ENCODE peak calls at places on chromosomes 13 and 19, in nine cellular contexts. One of them, this sample, is unnamed.

GRCh38 chr13:108859202-108860012 is 230.0 kb downstream of the MYO16 start:
- DNase-seq in amniotic stem cell: peak; percentile 14
- DNase-seq in neural crest cell: no peak
- DNase-seq in adipocyte: peak; percentile 81
- DNase-seq in AG04450: peak; percentile 78
- DNase-seq in HuH-7: no peak
- DNase-seq in GM23248: peak; percentile 28
- DNase-seq in PC-3: peak; percentile 30
- DNase-seq in retina: no peak
- DNase-seq in this sample: no peak

GRCh38 chr13:98476538-98476966 is 100.4 kb downstream of the STK24 start:
- DNase-seq in retina: no peak
- DNase-seq in HuH-7: no peak
- DNase-seq in GM23248: peak; percentile 95
- DNase-seq in adipocyte: peak; percentile 77
- DNase-seq in amniotic stem cell: peak; percentile 66
- DNase-seq in neural crest cell: no peak
- DNase-seq in AG04450: no peak
- DNase-seq in PC-3: peak; percentile 82
- DNase-seq in this sample: no peak

GRCh38 chr19:57263244-57263643 is 17.0 kb upstream of the ZNF460 start:
- DNase-seq in retina: no peak
- DNase-seq in PC-3: no peak
- DNase-seq in adipocyte: no peak
- DNase-seq in HuH-7: no peak
- DNase-seq in AG04450: no peak
- DNase-seq in amniotic stem cell: no peak
- DNase-seq in neural crest cell: no peak
- DNase-seq in GM23248: no peak
- DNase-seq in this sample: no peak

GRCh38 chr19:19260842-19261241 is 12.3 kb downstream of the TM6SF2 start:
- DNase-seq in adipocyte: no peak
- DNase-seq in neural crest cell: no peak
- DNase-seq in PC-3: no peak
- DNase-seq in amniotic stem cell: no peak
- DNase-seq in AG04450: no peak
- DNase-seq in retina: no peak
- DNase-seq in GM23248: no peak
- DNase-seq in HuH-7: no peak
- DNase-seq in this sample: no peak

GRCh38 chr13:110499621-110500281 is 61.8 kb downstream of the RAB20 start:
- DNase-seq in retina: peak; percentile 70
- DNase-seq in adipocyte: peak; percentile 39
- DNase-seq in amniotic stem cell: peak; percentile 11
- DNase-seq in GM23248: no peak
- DNase-seq in AG04450: no peak
- DNase-seq in PC-3: peak; percentile 80
- DNase-seq in HuH-7: no peak
- DNase-seq in neural crest cell: no peak
- DNase-seq in this sample: no peak

GRCh38 chr13:102141625-102142472 is 260.0 kb downstream of the FGF14 start:
- DNase-seq in GM23248: peak; percentile 67
- DNase-seq in neural crest cell: no peak
- DNase-seq in PC-3: peak; percentile 39
- DNase-seq in HuH-7: no peak
- DNase-seq in retina: no peak
- DNase-seq in amniotic stem cell: no peak
- DNase-seq in adipocyte: peak; percentile 67
- DNase-seq in AG04450: no peak
- DNase-seq in this sample: no peak

GRCh38 chr19:46890423-46891170 is 29.8 kb downstream of the ARHGAP35 start:
- DNase-seq in neural crest cell: no peak
- DNase-seq in AG04450: peak; percentile 72
- DNase-seq in GM23248: peak; percentile 96
- DNase-seq in HuH-7: peak; percentile 71
- DNase-seq in amniotic stem cell: no peak
- DNase-seq in PC-3: peak; percentile 92
- DNase-seq in retina: no peak
- DNase-seq in adipocyte: peak; percentile 95
- DNase-seq in this sample: peak; percentile 64

GRCh38 chr19:29022599-29022998 is 190.4 kb downstream of the UQCRFS1 start:
- DNase-seq in GM23248: no peak
- DNase-seq in AG04450: no peak
- DNase-seq in adipocyte: no peak
- DNase-seq in HuH-7: no peak
- DNase-seq in PC-3: no peak
- DNase-seq in amniotic stem cell: no peak
- DNase-seq in retina: no peak
- DNase-seq in neural crest cell: no peak
- DNase-seq in this sample: no peak

GRCh38 chr13:84844473-84844872 is 954.7 kb downstream of the SLITRK6 start:
- DNase-seq in retina: no peak
- DNase-seq in amniotic stem cell: no peak
- DNase-seq in GM23248: no peak
- DNase-seq in neural crest cell: no peak
- DNase-seq in PC-3: peak; percentile 48
- DNase-seq in adipocyte: peak; percentile 54
- DNase-seq in HuH-7: no peak
- DNase-seq in AG04450: no peak
- DNase-seq in this sample: peak; percentile 79

GRCh38 chr13:114161644-114162532 is 17.2 kb upstream of the CFAP97D2 start:
- DNase-seq in PC-3: peak; percentile 52
- DNase-seq in GM23248: peak; percentile 70
- DNase-seq in retina: no peak
- DNase-seq in AG04450: no peak
- DNase-seq in neural crest cell: no peak
- DNase-seq in adipocyte: no peak
- DNase-seq in HuH-7: peak; percentile 29
- DNase-seq in amniotic stem cell: no peak
- DNase-seq in this sample: no peak

GRCh38 chr13:114124921-114125320 is 7.5 kb downstream of the RASA3 start:
- DNase-seq in AG04450: peak; percentile 58
- DNase-seq in PC-3: peak; percentile 55
- DNase-seq in amniotic stem cell: peak; percentile 13
- DNase-seq in HuH-7: no peak
- DNase-seq in retina: no peak
- DNase-seq in neural crest cell: no peak
- DNase-seq in adipocyte: no peak
- DNase-seq in GM23248: peak; percentile 86
- DNase-seq in this sample: no peak

GRCh38 chr19:33726756-33727155 is 69.9 kb upstream of the KCTD15 start:
- DNase-seq in neural crest cell: no peak
- DNase-seq in PC-3: no peak
- DNase-seq in adipocyte: no peak
- DNase-seq in retina: no peak
- DNase-seq in amniotic stem cell: no peak
- DNase-seq in HuH-7: no peak
- DNase-seq in AG04450: no peak
- DNase-seq in GM23248: no peak
- DNase-seq in this sample: no peak

GRCh38 chr13:49997935-49998334 is 1.1 kb downstream of the TRIM13 start:
- DNase-seq in amniotic stem cell: no peak
- DNase-seq in adipocyte: peak; percentile 30
- DNase-seq in AG04450: no peak
- DNase-seq in neural crest cell: no peak
- DNase-seq in retina: no peak
- DNase-seq in GM23248: peak; percentile 26
- DNase-seq in HuH-7: no peak
- DNase-seq in PC-3: peak; percentile 18
- DNase-seq in this sample: peak; percentile 65

GRCh38 chr13:73216381-73216831 is 157.6 kb downstream of the KLF5 start:
- DNase-seq in AG04450: no peak
- DNase-seq in GM23248: peak; percentile 77
- DNase-seq in PC-3: no peak
- DNase-seq in adipocyte: peak; percentile 87
- DNase-seq in retina: no peak
- DNase-seq in HuH-7: no peak
- DNase-seq in neural crest cell: no peak
- DNase-seq in amniotic stem cell: no peak
- DNase-seq in this sample: no peak

GRCh38 chr13:81326913-81327312 is 986.0 kb upstream of the SPRY2 start:
- DNase-seq in adipocyte: no peak
- DNase-seq in GM23248: no peak
- DNase-seq in amniotic stem cell: no peak
- DNase-seq in neural crest cell: no peak
- DNase-seq in PC-3: peak; percentile 37
- DNase-seq in AG04450: no peak
- DNase-seq in HuH-7: no peak
- DNase-seq in retina: no peak
- DNase-seq in this sample: no peak

GRCh38 chr19:36150586-36150985 is 1.7 kb downstream of the COX7A1 start:
- DNase-seq in PC-3: no peak
- DNase-seq in amniotic stem cell: no peak
- DNase-seq in retina: no peak
- DNase-seq in AG04450: no peak
- DNase-seq in GM23248: no peak
- DNase-seq in adipocyte: no peak
- DNase-seq in neural crest cell: no peak
- DNase-seq in HuH-7: no peak
- DNase-seq in this sample: no peak

GRCh38 chr19:49168421-49168820 is 10.8 kb downstream of the TRPM4 start:
- DNase-seq in HuH-7: no peak
- DNase-seq in retina: no peak
- DNase-seq in PC-3: no peak
- DNase-seq in neural crest cell: no peak
- DNase-seq in adipocyte: no peak
- DNase-seq in amniotic stem cell: no peak
- DNase-seq in GM23248: no peak
- DNase-seq in AG04450: no peak
- DNase-seq in this sample: no peak

GRCh38 chr19:11375143-11375948 is 880 bp downstream of the SWSAP1 start:
- DNase-seq in amniotic stem cell: no peak
- DNase-seq in HuH-7: no peak
- DNase-seq in retina: no peak
- DNase-seq in GM23248: no peak
- DNase-seq in neural crest cell: no peak
- DNase-seq in adipocyte: no peak
- DNase-seq in AG04450: no peak
- DNase-seq in PC-3: peak; percentile 49
- DNase-seq in this sample: peak; percentile 89

GRCh38 chr13:94239135-94239534 is 240.3 kb downstream of the DCT start:
- DNase-seq in GM23248: peak; percentile 85
- DNase-seq in amniotic stem cell: no peak
- DNase-seq in AG04450: peak; percentile 11
- DNase-seq in adipocyte: peak; percentile 38
- DNase-seq in neural crest cell: no peak
- DNase-seq in PC-3: peak; percentile 53
- DNase-seq in HuH-7: no peak
- DNase-seq in retina: no peak
- DNase-seq in this sample: no peak

This sample was measured in Karpas-422.